ENCODE peak calls at places on chromosomes 1 and 21, in six cellular contexts. A is colonic mucosa, Q is neuronal stem cell, E is IMR-90, D is H9, T is K562. I is an unnamed sample.

GRCh38 chr21:28734522-28735175 is 258.0 kb downstream of the LTN1 start:
- DNase-seq in T (no peak), E (peak), Q (no peak), A (no peak), D (no peak), I (no peak)

GRCh38 chr1:194889310-194889709 is 1702.9 kb upstream of the B3GALT2 start:
- DNase-seq in T (no peak), E (no peak), Q (no peak), A (no peak), D (no peak), I (no peak)

GRCh38 chr1:91732291-91732953 is 153.5 kb downstream of the TGFBR3 start:
- DNase-seq in T (peak), E (peak), D (no peak), Q (no peak), A (no peak), I (no peak)

GRCh38 chr1:150272379-150272840 is at the start of gene C1orf54:
- DNase-seq in T (no peak), Q (peak), A (no peak), D (peak), E (peak), I (no peak)

GRCh38 chr1:25501235-25502058 is 42.0 kb upstream of the LDLRAP1 start:
- DNase-seq in E (peak), T (peak), A (peak), D (peak), Q (no peak), I (no peak)

GRCh38 chr1:208475449-208475848 is 231.3 kb upstream of the PLXNA2 start:
- DNase-seq in Q (no peak), D (no peak), E (peak), T (no peak), A (no peak), I (no peak)

GRCh38 chr1:45304311-45305081 is 22.2 kb upstream of the HPDL start:
- DNase-seq in E (peak), A (peak), D (no peak), T (no peak), Q (no peak), I (no peak)

GRCh38 chr1:200903793-200904192 is 9.1 kb downstream of the INAVA start:
- DNase-seq in E (no peak), T (no peak), D (no peak), Q (no peak), A (no peak), I (no peak)

GRCh38 chr21:34923202-34923601 is 125.9 kb downstream of the RUNX1 start:
- DNase-seq in E (no peak), D (no peak), T (no peak), A (no peak), Q (no peak), I (no peak)

GRCh38 chr1:231165371-231165770 is 3.5 kb downstream of the TRIM67 start:
- DNase-seq in E (peak), D (no peak), T (no peak), A (no peak), Q (no peak), I (no peak)

GRCh38 chr1:36083219-36083618 is 675 bp upstream of the TEKT2 start:
- DNase-seq in Q (no peak), A (no peak), T (no peak), E (no peak), D (no peak), I (no peak)

GRCh38 chr1:3699596-3699995 is 47.3 kb downstream of the TP73 start:
- DNase-seq in T (no peak), Q (no peak), A (no peak), D (no peak), E (no peak), I (no peak)

GRCh38 chr1:65235867-65236805 is 73.2 kb upstream of the DNAJC6 start:
- DNase-seq in T (no peak), A (no peak), E (peak), Q (peak), D (no peak), I (no peak)

GRCh38 chr21:41584603-41585176 is 76.7 kb upstream of the TMPRSS2 start:
- DNase-seq in E (no peak), A (no peak), D (no peak), Q (no peak), T (no peak), I (no peak)

GRCh38 chr1:65001238-65001792 is 35.0 kb upstream of the JAK1 start:
- DNase-seq in E (peak), Q (no peak), T (peak), A (peak), D (peak), I (no peak)

GRCh38 chr1:209646558-209646957 is 5.7 kb downstream of the LAMB3 start:
- DNase-seq in D (peak), A (no peak), T (no peak), Q (no peak), E (peak), I (no peak)

GRCh38 chr1:111832521-111833155 is 76.9 kb downstream of the DDX20 start:
- DNase-seq in T (no peak), E (no peak), Q (no peak), D (no peak), A (no peak), I (no peak)

GRCh38 chr1:65429806-65430205 is 9.3 kb downstream of the LEPR start:
- DNase-seq in T (no peak), E (peak), Q (no peak), D (no peak), A (no peak), I (no peak)

GRCh38 chr1:110337704-110338199 is 1.4 kb upstream of the RBM15 start:
- DNase-seq in E (no peak), T (peak), A (peak), D (peak), Q (peak), I (no peak)

GRCh38 chr1:221169447-221169889 is 290.2 kb downstream of the HLX start:
- DNase-seq in D (peak), E (peak), A (no peak), Q (peak), T (no peak), I (no peak)

GRCh38 chr1:12620142-12620865 is 2.3 kb upstream of the DHRS3 start:
- DNase-seq in D (no peak), Q (no peak), A (no peak), T (no peak), E (no peak), I (no peak)

GRCh38 chr1:156390409-156391144 is 21.6 kb downstream of the RHBG start:
- DNase-seq in D (no peak), A (no peak), T (no peak), E (no peak), Q (no peak), I (no peak)

GRCh38 chr1:63537940-63538339 is 14.6 kb downstream of the EFCAB7 start:
- DNase-seq in T (no peak), D (no peak), Q (no peak), A (no peak), E (peak), I (peak)

GRCh38 chr1:63935148-63935547 is 161.3 kb downstream of the ROR1 start:
- DNase-seq in Q (no peak), E (no peak), D (no peak), A (no peak), T (no peak), I (no peak)

GRCh38 chr1:203163891-203164635 is 11.6 kb downstream of the MYBPH start:
- DNase-seq in T (no peak), D (no peak), Q (no peak), E (no peak), A (no peak), I (no peak)

GRCh38 chr21:42566524-42567180 is 53.0 kb downstream of the SLC37A1 start:
- DNase-seq in Q (no peak), A (no peak), T (no peak), E (no peak), D (no peak), I (no peak)

GRCh38 chr21:46668381-46668780 is 32.9 kb downstream of the PRMT2 start:
- DNase-seq in T (no peak), D (no peak), E (no peak), Q (no peak), A (no peak), I (no peak)

GRCh38 chr1:241352401-241352800 is 4.6 kb downstream of the RGS7 start:
- DNase-seq in D (no peak), Q (no peak), E (no peak), A (no peak), T (no peak), I (no peak)

GRCh38 chr21:45264146-45264918 is 23.4 kb downstream of the POFUT2 start:
- DNase-seq in Q (no peak), D (peak), A (peak), T (no peak), E (no peak), I (no peak)

GRCh38 chr1:177820213-177820612 is 149.6 kb downstream of the SEC16B start:
- DNase-seq in D (no peak), Q (no peak), T (no peak), A (no peak), E (no peak), I (no peak)

GRCh38 chr1:109989656-109990653 is 5.4 kb downstream of the AHCYL1 start:
- DNase-seq in Q (no peak), E (no peak), A (no peak), D (no peak), T (no peak), I (no peak)

GRCh38 chr1:62178372-62178771 is 16.3 kb upstream of the L1TD1 start:
- DNase-seq in E (no peak), T (no peak), A (no peak), Q (no peak), D (no peak), I (no peak)

DNA sequence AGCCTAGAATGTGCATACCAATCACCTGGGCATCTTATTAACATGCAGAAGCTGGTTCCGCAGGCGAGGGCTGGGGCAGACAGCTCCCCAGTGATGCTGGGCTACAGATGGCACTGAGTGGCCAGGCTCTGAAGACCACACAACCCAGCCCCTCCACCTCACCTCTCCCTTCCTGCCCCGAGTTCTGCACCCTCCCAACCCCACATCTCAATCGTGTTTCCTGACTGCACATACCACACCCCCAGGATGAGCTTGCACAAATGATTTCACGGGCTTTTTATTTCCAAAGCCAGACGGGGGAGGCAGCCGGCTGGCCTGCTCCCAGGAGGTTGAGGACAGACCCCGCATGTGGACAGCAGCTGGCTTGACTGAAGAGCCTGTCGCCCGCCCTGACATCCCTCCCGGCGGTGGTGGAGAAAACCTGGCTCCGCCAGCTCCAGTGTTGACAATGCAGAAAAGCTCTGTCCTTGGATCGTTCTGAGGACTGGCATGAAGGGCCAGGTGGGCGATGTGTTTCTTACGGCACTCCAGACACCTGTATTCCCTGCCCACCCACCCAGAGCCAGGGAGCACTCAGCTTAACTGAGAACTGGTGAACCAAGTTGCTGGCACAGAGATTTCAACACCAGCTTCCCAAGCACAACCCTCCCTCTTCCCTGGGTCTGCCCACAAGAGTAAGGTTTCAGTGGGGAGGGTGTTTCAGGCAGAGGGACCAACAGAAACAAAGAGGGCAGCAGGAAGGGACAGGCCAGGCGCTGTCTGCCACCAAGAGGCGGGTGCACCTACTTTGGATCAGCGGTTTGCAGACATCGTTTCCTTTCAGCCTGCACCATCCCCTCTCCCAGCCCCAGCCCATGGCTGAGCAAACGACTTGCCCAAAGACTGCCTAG is 21.6 kb upstream of the ALDH4A1 start:
- DNase-seq in E (peak), D (no peak), T (no peak), A (no peak), Q (no peak), I (no peak)
- H3K9ac ChIP-seq in E (no peak), D (no peak), T (no peak), A (no peak), Q (peak), I (no peak)

GRCh38 chr1:164137273-164137947 is 421.6 kb upstream of the PBX1 start:
- DNase-seq in A (no peak), E (no peak), D (no peak), T (no peak), Q (no peak), I (no peak)

DNA sequence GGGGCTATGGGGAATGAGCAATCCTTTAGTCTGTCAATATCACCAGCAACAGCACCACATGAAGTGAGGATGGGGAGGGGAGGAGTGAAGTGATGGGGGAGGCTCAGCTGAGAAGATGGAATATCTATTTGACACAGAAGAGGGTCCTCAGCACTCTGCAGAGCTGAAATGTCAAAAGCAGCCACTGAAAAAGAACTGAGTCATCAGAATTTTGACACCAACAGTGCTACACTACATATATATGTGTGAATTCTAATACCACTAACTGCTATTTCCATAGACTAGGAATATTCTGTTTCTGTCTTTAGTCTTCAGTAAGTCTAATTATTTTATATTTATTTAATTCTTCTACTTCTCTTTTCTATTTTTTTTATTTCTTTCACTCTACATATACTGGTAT is 427.0 kb upstream of the PBX1 start:
- DNase-seq in D (no peak), A (no peak), Q (no peak), T (no peak), E (no peak), I (no peak)
- H3K27ac ChIP-seq in D (no peak), A (no peak), Q (no peak), T (no peak), E (no peak), I (no peak)

GRCh38 chr1:223834660-223835263 is 11.0 kb downstream of the TP53BP2 start:
- DNase-seq in A (no peak), T (no peak), D (no peak), E (peak), Q (no peak), I (no peak)

GRCh38 chr1:223832637-223832943 is 13.2 kb downstream of the TP53BP2 start:
- DNase-seq in E (no peak), Q (no peak), A (no peak), D (no peak), T (no peak), I (no peak)

GRCh38 chr1:223829678-223830077 is 16.1 kb downstream of the TP53BP2 start:
- DNase-seq in A (no peak), D (no peak), E (no peak), Q (no peak), T (no peak), I (no peak)

GRCh38 chr1:223833948-223834347 is 11.8 kb downstream of the TP53BP2 start:
- DNase-seq in A (no peak), E (no peak), D (no peak), T (no peak), Q (no peak), I (no peak)

DNA sequence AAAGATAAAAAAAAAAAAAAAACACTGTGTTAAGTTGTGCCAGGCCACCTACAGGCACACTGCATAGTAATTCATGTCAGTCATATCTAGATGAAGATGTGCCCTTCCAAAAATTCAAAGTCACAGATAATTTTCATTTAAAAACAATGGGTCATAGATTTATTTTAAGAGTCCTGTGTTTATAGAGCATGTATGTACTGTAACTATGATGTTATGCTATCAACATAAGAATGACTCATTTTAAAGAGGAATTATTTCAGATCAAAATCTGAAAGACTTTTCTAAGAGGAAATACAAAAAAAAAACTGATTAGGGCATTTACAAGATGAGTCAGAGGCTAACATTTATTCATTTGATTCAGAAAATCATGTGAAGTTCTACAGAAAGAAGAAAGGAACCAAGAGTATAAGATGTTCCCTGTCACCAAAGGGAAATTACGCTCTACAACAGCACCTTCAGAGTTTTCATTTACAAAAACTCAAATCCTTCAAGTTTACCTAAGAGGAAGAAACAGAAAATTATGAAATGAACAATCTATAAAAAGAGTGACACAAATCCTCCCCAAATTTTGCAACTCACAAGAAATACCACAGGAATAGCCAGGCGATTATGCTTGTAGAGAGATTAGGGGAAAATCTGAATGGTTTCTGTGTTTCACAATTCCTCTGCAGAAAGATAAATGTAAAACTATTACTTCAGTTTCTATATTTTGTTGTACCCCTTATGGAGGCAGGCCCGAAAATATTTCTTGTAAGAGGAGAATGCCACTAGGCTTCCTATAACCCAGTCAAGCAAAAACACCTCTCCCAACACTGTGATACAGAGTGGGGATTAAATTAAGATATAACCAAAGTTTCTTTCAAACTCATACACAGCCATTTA is 13.8 kb downstream of the TP53BP2 start:
- DNase-seq in T (no peak), E (peak), Q (no peak), A (no peak), D (no peak), I (no peak)
- H3K9ac ChIP-seq in T (no peak), E (no peak), Q (no peak), A (no peak), D (no peak), I (peak)

DNA sequence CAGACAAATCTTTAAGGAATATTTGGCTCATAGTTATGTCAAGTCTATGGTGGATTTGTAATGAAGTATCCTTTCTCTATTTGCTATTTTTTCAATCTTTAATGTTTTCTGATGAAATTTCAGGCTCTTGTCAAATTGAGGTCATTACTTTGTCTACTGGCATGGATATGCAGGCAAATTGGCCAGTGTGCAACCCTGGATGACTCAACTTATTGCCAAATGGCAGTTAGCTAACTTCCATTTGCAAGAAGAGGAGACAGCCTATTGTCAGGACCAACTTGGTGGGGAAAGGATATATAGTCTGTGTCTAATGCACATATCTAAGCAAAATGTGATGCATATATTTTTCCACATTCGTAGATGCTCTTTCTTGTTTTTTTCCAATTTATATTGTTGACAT is 530.5 kb downstream of the PTBP2 start:
- DNase-seq in D (no peak), T (no peak), A (no peak), E (peak), Q (no peak), I (no peak)
- H3K27ac ChIP-seq in D (no peak), T (no peak), A (no peak), E (no peak), Q (no peak), I (no peak)

DNA sequence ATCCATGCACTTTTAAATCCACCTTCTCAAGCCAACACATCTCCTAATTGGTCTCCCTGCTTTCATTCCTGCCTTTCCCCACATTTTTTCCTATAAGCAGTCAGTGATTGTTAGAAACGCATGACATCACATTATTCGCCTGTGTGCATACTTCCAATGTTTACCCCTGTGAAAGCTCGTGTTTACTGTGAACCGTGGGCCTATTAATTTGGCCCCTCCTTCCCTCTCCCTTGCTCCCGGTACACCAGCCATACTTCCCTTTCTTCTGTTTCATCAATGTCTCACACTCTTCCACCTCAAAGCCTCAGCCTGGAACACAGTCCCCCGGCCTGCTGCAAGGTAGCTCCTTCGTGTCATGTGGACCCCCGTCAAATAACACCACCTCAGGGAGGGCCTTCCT is 9.1 kb downstream of the MTOR start:
- DNase-seq in D (no peak), T (peak), E (no peak), A (no peak), Q (no peak), I (no peak)
- H3K9ac ChIP-seq in D (no peak), T (no peak), E (no peak), A (no peak), Q (no peak), I (no peak)

I was measured in SK-N-MC.